ENCODE peak calls at places on chromosome 13, in four cellular contexts. P is renal cortical epithelial cell, Z is cardiac muscle cell, F is retina. T is an unnamed sample.

GRCh38 chr13:20482275-20482761 is 43.3 kb downstream of the CRYL1 start:
- DNase-seq in F (no peak), P (no peak), Z (no peak), T (no peak)

GRCh38 chr13:21759911-21760310 is 89.0 kb downstream of the FGF9 start:
- DNase-seq in P (no peak), F (no peak), Z (no peak), T (no peak)

GRCh38 chr13:114128624-114129522 is 3.5 kb downstream of the RASA3 start:
- DNase-seq in Z (no peak), P (peak), F (peak), T (no peak)

GRCh38 chr13:97879646-97880297 is 73.7 kb upstream of the IPO5 start:
- DNase-seq in P (peak), Z (no peak), F (no peak), T (no peak)

GRCh38 chr13:59745395-59745788 is 418.3 kb downstream of the DIAPH3 start:
- DNase-seq in Z (no peak), P (peak), F (no peak), T (peak)

GRCh38 chr13:53197424-53197823 is 168.8 kb downstream of the OLFM4 start:
- DNase-seq in Z (no peak), F (no peak), P (no peak), T (no peak)

GRCh38 chr13:23770428-23770827 is 118.8 kb downstream of the MIPEP start:
- DNase-seq in Z (no peak), P (no peak), F (no peak), T (no peak)

GRCh38 chr13:29674532-29674931 is 79.0 kb upstream of the SLC7A1 start:
- DNase-seq in P (peak), Z (no peak), F (no peak), T (no peak)

GRCh38 chr13:110503037-110503901 is 58.3 kb downstream of the RAB20 start:
- DNase-seq in P (no peak), F (no peak), Z (no peak), T (no peak)

GRCh38 chr13:112374271-112374670 is 1.9 kb upstream of the SPACA7 start:
- DNase-seq in P (no peak), F (no peak), Z (no peak), T (no peak)

GRCh38 chr13:79382545-79383275 is 23.3 kb downstream of the RBM26 start:
- DNase-seq in P (no peak), F (no peak), Z (no peak), T (no peak)

GRCh38 chr13:34412817-34413365 is 529.2 kb upstream of the NBEA start:
- DNase-seq in Z (no peak), F (no peak), P (peak), T (no peak)

GRCh38 chr13:51934461-51935087 is 72.8 kb downstream of the CCDC70 start:
- DNase-seq in P (no peak), F (no peak), Z (no peak), T (no peak)

GRCh38 chr13:24165746-24166145 is 5.2 kb downstream of the SPATA13 start:
- DNase-seq in F (no peak), P (peak), Z (no peak), T (no peak)